ENCODE peak calls at places on chromosomes 6 and 20, in eight cellular contexts. C, O, V, J, F, L, N and T are unnamed samples.

GRCh38 chr6:88538130-88538706 is 372.1 kb upstream of the CNR1 start:
- DNase-seq in C (no peak), O (no peak), V (no peak), J (no peak), F (no peak), L (peak), N (no peak), T (no peak)

GRCh38 chr6:52284131-52284459 is 447 bp downstream of the MCM3 start:
- DNase-seq in C (no peak), O (no peak), V (peak), J (peak), F (no peak), L (peak), N (no peak), T (no peak)

GRCh38 chr20:31667315-31668285 is 29.9 kb downstream of the COX4I2 start:
- DNase-seq in C (no peak), O (no peak), V (no peak), J (no peak), F (no peak), L (no peak), N (no peak), T (no peak)

GRCh38 chr6:117352466-117353081 is 73.2 kb downstream of the ROS1 start:
- DNase-seq in C (no peak), O (no peak), V (no peak), J (no peak), F (no peak), L (peak), N (no peak), T (no peak)

GRCh38 chr20:14892782-14893181 is 555.4 kb upstream of the FLRT3 start:
- DNase-seq in C (no peak), O (no peak), V (no peak), J (no peak), F (no peak), L (no peak), N (no peak), T (no peak)

GRCh38 chr20:17419459-17419858 is 111.7 kb downstream of the BFSP1 start:
- DNase-seq in C (no peak), O (no peak), V (no peak), J (no peak), F (no peak), L (no peak), N (no peak), T (no peak)

GRCh38 chr6:129895692-129896091 is 34.6 kb upstream of the TMEM244 start:
- DNase-seq in C (no peak), O (no peak), V (no peak), J (no peak), F (no peak), L (peak), N (no peak), T (no peak)

GRCh38 chr6:154882107-154882506 is 113.0 kb upstream of the TIAM2 start:
- DNase-seq in C (no peak), O (no peak), V (no peak), J (no peak), F (no peak), L (peak), N (no peak), T (no peak)

GRCh38 chr6:154463573-154464419 is 46.7 kb downstream of the CNKSR3 start:
- DNase-seq in C (no peak), O (no peak), V (no peak), J (no peak), F (no peak), L (no peak), N (no peak), T (no peak)

GRCh38 chr6:145506554-145506953 is 228.8 kb downstream of the EPM2A start:
- DNase-seq in C (no peak), O (no peak), V (peak), J (no peak), F (no peak), L (peak), N (peak), T (no peak)

GRCh38 chr20:47360489-47361267 is 4.2 kb upstream of the ZMYND8 start:
- DNase-seq in C (peak), O (peak), V (peak), J (peak), F (no peak), L (peak), N (peak), T (no peak)

GRCh38 chr6:146881228-146882181 is 282.7 kb downstream of the ADGB start:
- DNase-seq in C (no peak), O (no peak), V (no peak), J (no peak), F (no peak), L (no peak), N (no peak), T (no peak)

GRCh38 chr6:109300874-109301273 is 81.4 kb downstream of the CD164 start:
- DNase-seq in C (no peak), O (no peak), V (no peak), J (no peak), F (no peak), L (no peak), N (no peak), T (no peak)

GRCh38 chr6:53441761-53442160 is 93.0 kb upstream of the ELOVL5 start:
- DNase-seq in C (no peak), O (no peak), V (no peak), J (no peak), F (no peak), L (peak), N (no peak), T (no peak)

GRCh38 chr6:138357928-138358327 is 19.8 kb upstream of the SMIM28 start:
- DNase-seq in C (no peak), O (no peak), V (no peak), J (no peak), F (no peak), L (no peak), N (no peak), T (no peak)

GRCh38 chr20:49584418-49585382 is 16.8 kb upstream of the PTGIS start:
- DNase-seq in C (no peak), O (no peak), V (no peak), J (peak), F (no peak), L (no peak), N (peak), T (no peak)

GRCh38 chr6:15439410-15440022 is 193.6 kb downstream of the JARID2 start:
- DNase-seq in C (no peak), O (no peak), V (no peak), J (no peak), F (no peak), L (peak), N (no peak), T (no peak)

GRCh38 chr20:46264391-46265266 is 43.7 kb downstream of the CDH22 start:
- DNase-seq in C (no peak), O (no peak), V (no peak), J (no peak), F (no peak), L (no peak), N (no peak), T (no peak)

GRCh38 chr6:158895661-158896060 is 76.5 kb upstream of the EZR start:
- DNase-seq in C (no peak), O (no peak), V (no peak), J (no peak), F (no peak), L (no peak), N (no peak), T (no peak)

GRCh38 chr6:22925920-22926587 is 356.7 kb downstream of the HDGFL1 start:
- DNase-seq in C (no peak), O (no peak), V (no peak), J (no peak), F (no peak), L (no peak), N (no peak), T (no peak)

GRCh38 chr6:137977814-137978213 is 110.8 kb downstream of the TNFAIP3 start:
- DNase-seq in C (no peak), O (no peak), V (no peak), J (no peak), F (no peak), L (no peak), N (no peak), T (no peak)

GRCh38 chr20:33862709-33863403 is 51.7 kb downstream of the CHMP4B start:
- DNase-seq in C (peak), O (peak), V (peak), J (peak), F (peak), L (peak), N (peak), T (peak)

GRCh38 chr6:22476811-22477210 is 92.6 kb upstream of the HDGFL1 start:
- DNase-seq in C (no peak), O (no peak), V (no peak), J (no peak), F (no peak), L (peak), N (no peak), T (no peak)

GRCh38 chr20:57882451-57883161 is 172.8 kb upstream of the PMEPA1 start:
- DNase-seq in C (peak), O (peak), V (no peak), J (no peak), F (no peak), L (peak), N (no peak), T (no peak)

GRCh38 chr6:83474309-83474708 is 38.0 kb upstream of the PRSS35 start:
- DNase-seq in C (no peak), O (no peak), V (no peak), J (no peak), F (no peak), L (peak), N (no peak), T (no peak)

GRCh38 chr20:44549123-44549522 is 27.3 kb upstream of the SERINC3 start:
- DNase-seq in C (no peak), O (no peak), V (no peak), J (no peak), F (no peak), L (no peak), N (no peak), T (no peak)

GRCh38 chr6:33732819-33733218 is 13.9 kb downstream of the IP6K3 start:
- DNase-seq in C (no peak), O (no peak), V (no peak), J (no peak), F (no peak), L (peak), N (no peak), T (no peak)

GRCh38 chr6:3081965-3082364 is 13.7 kb downstream of the RIPK1 start:
- DNase-seq in C (no peak), O (no peak), V (peak), J (no peak), F (no peak), L (no peak), N (no peak), T (no peak)

GRCh38 chr20:1900321-1900791 is 5.1 kb downstream of the SIRPA start:
- DNase-seq in C (peak), O (no peak), V (peak), J (peak), F (peak), L (peak), N (peak), T (no peak)

GRCh38 chr6:138667408-138667807 is 106.2 kb upstream of the CCDC28A start:
- DNase-seq in C (no peak), O (no peak), V (no peak), J (no peak), F (no peak), L (no peak), N (no peak), T (no peak)

GRCh38 chr6:26240157-26240980 is 124.6 kb upstream of the BTN3A2 start:
- DNase-seq in C (peak), O (peak), V (peak), J (peak), F (peak), L (peak), N (peak), T (peak)

GRCh38 chr20:36778831-36779655 is 5.5 kb upstream of the DSN1 start:
- DNase-seq in C (no peak), O (no peak), V (no peak), J (no peak), F (no peak), L (no peak), N (no peak), T (no peak)

GRCh38 chr6:45560421-45560820 is 182.7 kb upstream of the SUPT3H start:
- DNase-seq in C (no peak), O (no peak), V (no peak), J (no peak), F (no peak), L (no peak), N (no peak), T (no peak)

GRCh38 chr20:18739785-18740184 is 73.8 kb upstream of the SCP2D1 start:
- DNase-seq in C (no peak), O (no peak), V (peak), J (peak), F (no peak), L (peak), N (no peak), T (no peak)

GRCh38 chr6:127404133-127404532 is 55.1 kb downstream of the KIAA0408 start:
- DNase-seq in C (no peak), O (no peak), V (no peak), J (no peak), F (no peak), L (no peak), N (no peak), T (no peak)

DNA sequence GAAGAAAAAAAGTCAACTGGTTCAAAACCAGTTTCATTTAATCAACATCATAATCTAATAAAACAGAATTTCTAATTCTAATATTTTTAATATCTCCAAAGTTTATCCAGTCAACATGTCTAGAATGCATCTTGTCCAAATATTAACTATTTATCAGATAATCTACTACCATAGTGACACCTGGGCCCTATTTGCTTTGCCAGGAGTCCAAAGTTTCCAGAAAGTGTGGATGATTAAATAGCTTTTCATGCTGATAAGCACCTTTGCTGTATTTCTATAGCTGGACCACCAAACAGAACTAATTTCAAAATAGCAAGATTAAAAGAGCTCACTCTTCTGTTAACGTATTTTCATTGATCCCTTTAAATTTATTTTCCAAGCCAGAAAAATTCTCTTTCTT is 12.3 kb upstream of the TAAR1 start:
- DNase-seq in C (no peak), O (no peak), V (no peak), J (no peak), F (no peak), L (no peak), N (no peak), T (no peak)
- H3K4me3 ChIP-seq in C (no peak), O (no peak), V (no peak), J (no peak), F (no peak), L (no peak), N (no peak), T (no peak)

DNA sequence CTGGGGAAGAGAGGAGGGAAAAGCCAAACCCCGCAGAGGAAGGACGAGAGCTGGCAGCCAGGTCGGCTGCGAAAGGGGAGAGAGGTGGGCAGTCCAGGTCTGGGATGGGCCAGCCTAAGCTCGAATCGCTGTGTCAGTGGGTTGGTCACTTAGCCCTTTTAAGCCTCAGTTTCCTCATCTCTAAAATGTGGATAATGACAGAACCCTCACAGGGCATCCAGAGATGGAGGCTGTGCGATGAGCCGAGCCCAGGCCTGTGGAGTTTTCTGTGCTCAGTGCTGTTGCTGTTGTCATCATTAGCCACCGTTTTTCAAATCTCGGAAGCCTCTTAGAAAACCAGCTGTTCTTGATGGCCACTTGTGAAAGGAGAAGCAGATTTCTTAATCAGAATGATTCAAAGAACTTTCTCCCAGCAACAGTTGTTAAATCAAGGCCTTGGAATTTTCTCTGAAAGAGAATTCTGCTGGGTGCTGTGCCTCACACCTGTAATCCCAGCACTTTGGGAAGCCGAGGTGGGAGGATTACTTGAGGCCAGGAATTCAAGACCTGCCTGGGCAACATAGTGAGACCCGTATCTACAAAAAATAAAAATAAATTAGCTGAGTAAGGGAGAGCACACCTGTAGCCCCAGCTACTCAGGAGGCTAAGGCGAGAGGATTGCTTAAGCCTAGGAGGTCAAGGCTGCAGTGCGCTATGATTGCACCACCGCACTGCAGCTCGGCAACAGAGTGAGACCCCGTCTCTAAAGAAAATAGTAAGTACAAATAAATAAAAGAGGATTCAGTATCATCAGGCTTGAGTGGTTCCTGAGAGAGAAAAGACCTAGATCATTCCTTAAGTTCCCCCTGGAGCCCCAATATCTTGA is 46.3 kb upstream of the ENTPD6 start:
- DNase-seq in C (no peak), O (no peak), V (no peak), J (no peak), F (no peak), L (no peak), N (no peak), T (no peak)
- H3K4me3 ChIP-seq in C (no peak), O (no peak), V (no peak), J (peak), F (no peak), L (no peak), N (peak), T (no peak)

DNA sequence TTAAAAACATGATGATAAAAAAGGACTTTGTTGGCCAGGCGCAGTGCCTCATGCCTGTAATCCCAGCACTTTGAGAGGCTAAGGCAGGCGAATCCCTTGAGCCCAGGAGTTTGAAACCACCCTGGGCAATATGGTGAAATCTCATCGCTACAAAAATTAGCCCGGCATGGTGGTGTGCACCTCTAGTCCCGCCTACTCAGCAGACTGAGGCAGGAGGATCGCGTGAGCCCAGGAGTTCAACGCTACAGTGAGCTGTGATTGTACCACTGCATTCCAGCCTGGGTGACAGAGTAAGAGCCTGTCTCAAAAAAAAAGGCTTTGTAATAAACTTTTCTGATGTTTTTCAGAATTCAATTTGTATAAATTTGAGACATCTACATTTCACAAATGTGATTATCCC is 60.1 kb downstream of the GFOD1 start:
- DNase-seq in C (no peak), O (no peak), V (no peak), J (no peak), F (no peak), L (no peak), N (no peak), T (no peak)
- H3K4me3 ChIP-seq in C (no peak), O (no peak), V (no peak), J (no peak), F (no peak), L (no peak), N (no peak), T (no peak)

DNA sequence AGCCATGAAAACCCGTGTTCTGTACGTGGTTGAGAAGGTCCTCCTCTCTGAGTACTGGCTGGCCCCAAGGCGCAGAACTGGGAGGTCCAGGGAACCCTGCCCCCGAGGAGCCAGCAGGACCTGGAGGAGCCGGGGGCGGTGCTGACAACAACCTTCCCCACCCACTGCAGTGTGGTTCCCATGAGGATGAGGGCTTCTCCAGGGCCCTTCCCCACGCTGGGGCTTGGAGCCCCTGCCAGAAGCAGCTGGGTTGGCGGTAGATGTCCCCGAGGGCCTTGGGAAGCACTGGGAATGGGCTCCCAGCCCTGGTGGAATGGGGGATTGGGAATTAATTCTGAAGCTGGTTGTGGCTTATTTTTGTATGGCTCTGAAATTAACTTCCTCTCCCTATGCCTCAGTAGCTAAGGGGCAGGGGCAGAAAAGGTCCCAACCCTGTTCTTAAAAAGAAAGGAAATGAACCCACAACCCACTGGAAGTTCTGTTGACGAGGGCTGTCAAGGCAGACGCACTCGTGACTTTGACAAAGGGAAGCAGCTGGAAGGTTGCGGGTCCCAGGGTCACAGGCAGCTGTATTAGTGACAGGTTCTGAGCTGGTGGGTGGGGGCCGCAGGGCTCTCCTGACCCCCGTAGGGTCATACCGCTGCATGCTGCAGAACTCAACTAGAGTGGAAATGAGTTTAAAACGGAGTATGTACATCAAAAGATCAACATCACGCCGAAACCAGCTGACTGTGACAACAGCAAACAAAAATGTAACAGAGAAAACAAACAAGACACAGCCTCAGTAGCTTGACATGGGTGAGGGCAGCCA is 13.9 kb upstream of the HELZ2 start:
- DNase-seq in C (no peak), O (peak), V (no peak), J (no peak), F (peak), L (no peak), N (no peak), T (no peak)
- H3K4me3 ChIP-seq in C (no peak), O (no peak), V (no peak), J (no peak), F (no peak), L (no peak), N (no peak), T (no peak)